ENCODE peak calls at places on chromosomes 6 and 20, in six cellular contexts. E is H9, T is neuronal stem cell, I is mesenchymal stem cell, B is IMR-90, Q is H1. L is an unnamed sample.

GRCh38 chr6:35094183-35094582 is 47.0 kb downstream of the TCP11 start:
- DNase-seq in E (no peak), T (no peak), I (peak; percentile 10), B (no peak), Q (no peak), L (no peak)

GRCh38 chr6:106085984-106086832 is at the start of gene PRDM1:
- DNase-seq in E (peak; percentile 86), T (no peak), I (peak; percentile 87), B (peak; percentile 72), Q (peak; percentile 44), L (peak; percentile 98)

GRCh38 chr6:101486124-101486523 is 92.6 kb downstream of the GRIK2 start:
- DNase-seq in E (no peak), T (no peak), I (no peak), B (no peak), Q (no peak), L (no peak)

GRCh38 chr6:126180585-126180984 is 159.3 kb upstream of the CENPW start:
- DNase-seq in E (no peak), T (no peak), I (peak; percentile 74), B (peak; percentile 96), Q (no peak), L (peak; percentile 49)

GRCh38 chr6:15658345-15658744 is 4.5 kb downstream of the DTNBP1 start:
- DNase-seq in E (no peak), T (no peak), I (no peak), B (no peak), Q (no peak), L (no peak)

GRCh38 chr6:137571854-137572253 is 77.7 kb upstream of the OLIG3 start:
- DNase-seq in E (peak; percentile 57), T (peak; percentile 36), I (peak; percentile 19), B (peak; percentile 13), Q (no peak), L (peak; percentile 56)

GRCh38 chr6:118844915-118845314 is 49.0 kb upstream of the ASF1A start:
- DNase-seq in E (no peak), T (no peak), I (no peak), B (peak; percentile 35), Q (no peak), L (no peak)

GRCh38 chr20:49641683-49642649 is 71.7 kb downstream of the B4GALT5 start:
- DNase-seq in E (no peak), T (no peak), I (peak; percentile 40), B (peak; percentile 39), Q (no peak), L (no peak)

GRCh38 chr6:152313542-152314482 is 323.4 kb downstream of the SYNE1 start:
- DNase-seq in E (no peak), T (no peak), I (peak; percentile 55), B (peak; percentile 85), Q (no peak), L (peak; percentile 98)
- H2AK5ac ChIP-seq in E (no peak overlapping the region), T (no peak overlapping the region), I (peak overlapping the region; percentile 61), B (peak overlapping the region; percentile 57), Q (no peak overlapping the region), L (no peak overlapping the region)

DNA sequence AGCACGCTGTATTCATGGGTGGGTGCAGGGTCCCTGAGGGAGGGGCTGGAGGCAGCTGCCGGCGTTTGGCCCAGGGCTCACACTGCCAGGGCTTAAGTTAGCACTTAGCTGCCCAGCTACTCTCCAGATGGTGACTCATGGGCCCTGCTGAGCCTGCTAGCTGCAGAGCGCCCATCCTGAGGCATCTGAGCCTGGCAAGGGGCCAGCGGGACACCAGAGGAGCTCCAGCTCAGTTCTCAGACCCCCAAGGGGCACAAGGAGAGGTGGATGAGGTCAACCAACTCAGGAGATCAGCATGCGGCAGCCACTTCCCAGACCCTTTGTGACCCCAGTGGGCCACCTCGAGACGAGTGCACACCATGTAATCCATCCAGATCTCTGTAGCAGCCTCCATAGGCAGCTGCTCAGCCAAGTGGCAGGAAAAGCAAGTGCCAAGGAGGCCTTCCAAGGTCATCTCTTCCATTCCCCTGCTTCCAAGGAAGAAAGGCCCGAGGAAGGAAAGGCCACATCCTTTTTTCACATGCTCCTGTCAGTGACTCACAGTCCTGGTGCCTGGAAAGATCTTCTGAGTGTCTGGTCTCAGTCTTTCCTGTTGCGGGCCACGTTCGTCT is 35.3 kb downstream of the FOXP4 start:
- DNase-seq in E (no peak), T (no peak), I (peak; percentile 95), B (peak; percentile 89), Q (no peak), L (no peak)
- H3K4me1 ChIP-seq in E (peaks cover 22% of the 10 kb centered on the region), T (peaks cover 61% of the 10 kb centered on the region), I (peaks cover 60% of the 10 kb centered on the region), B (peaks cover 32% of the 10 kb centered on the region), Q (peaks cover 16% of the 10 kb centered on the region), L (peaks cover 19% of the 10 kb centered on the region)

GRCh38 chr6:30716879-30717128 is 277 bp downstream of the MDC1 start:
- DNase-seq in E (no peak), T (no peak), I (no peak), B (no peak), Q (no peak), L (no peak)
- H3K4ac ChIP-seq in E (no peak overlapping the region), T (no peak overlapping the region), I (peak overlapping the region; percentile 41), B (peak overlapping the region; percentile 87), Q (peak overlapping the region; percentile 5), L (peak overlapping the region; percentile 72)

GRCh38 chr6:150865043-150865405 is 478 bp upstream of the MTHFD1L start:
- DNase-seq in E (no peak), T (no peak), I (peak; percentile 31), B (peak; percentile 39), Q (no peak), L (no peak)
- H2AK5ac ChIP-seq in E (no peak overlapping the region), T (no peak overlapping the region), I (no peak overlapping the region), B (peak overlapping the region; percentile 89), Q (no peak overlapping the region), L (no peak overlapping the region)

GRCh38 chr6:156870926-156871539 is 93.9 kb downstream of the ARID1B start:
- DNase-seq in E (no peak), T (no peak), I (no peak), B (no peak), Q (no peak), L (no peak)

GRCh38 chr6:156869986-156870398 is 92.8 kb downstream of the ARID1B start:
- DNase-seq in E (peak; percentile 50), T (no peak), I (no peak), B (no peak), Q (no peak), L (peak; percentile 83)

GRCh38 chr6:156866181-156866862 is 89.1 kb downstream of the ARID1B start:
- DNase-seq in E (no peak), T (no peak), I (peak; percentile 84), B (peak; percentile 73), Q (no peak), L (peak; percentile 41)

GRCh38 chr6:156867121-156867520 is 89.9 kb downstream of the ARID1B start:
- DNase-seq in E (no peak), T (no peak), I (no peak), B (no peak), Q (no peak), L (no peak)

GRCh38 chr6:156868385-156868784 is 91.2 kb downstream of the ARID1B start:
- DNase-seq in E (no peak), T (no peak), I (no peak), B (no peak), Q (no peak), L (no peak)
- H3K4me1 ChIP-seq in E (peaks cover 7% of the 10 kb centered on the region), T (peaks cover 7% of the 10 kb centered on the region), I (peaks cover 12% of the 10 kb centered on the region), B (peaks cover 14% of the 10 kb centered on the region), Q (peaks cover 10% of the 10 kb centered on the region), L (peaks cover 7% of the 10 kb centered on the region)

GRCh38 chr20:32743237-32744112 is at the start of gene COMMD7:
- DNase-seq in E (peak; percentile 90), T (no peak), I (peak; percentile 67), B (peak; percentile 44), Q (no peak), L (peak; percentile 84)
- H3K4ac ChIP-seq in E (no peak within 1 kb of the TSS), T (peak within 1 kb of the TSS; percentile 66), I (peak within 1 kb of the TSS; percentile 95), B (peak within 1 kb of the TSS; percentile 76), Q (peak within 1 kb of the TSS; percentile 95), L (peak within 1 kb of the TSS; percentile 93)

GRCh38 chr20:3995067-3995748 is 20.1 kb downstream of the RNF24 start:
- DNase-seq in E (no peak), T (no peak), I (peak; percentile 43), B (peak; percentile 44), Q (no peak), L (peak; percentile 23)
- H2AK5ac ChIP-seq in E (no peak overlapping the region), T (no peak overlapping the region), I (peak overlapping the region; percentile 91), B (peak overlapping the region; percentile 22), Q (no peak overlapping the region), L (no peak overlapping the region)

GRCh38 chr6:33208089-33208967 is at the start of gene RING1:
- DNase-seq in E (peak; percentile 85), T (peak; percentile 78), I (peak; percentile 84), B (peak; percentile 67), Q (no peak), L (peak; percentile 86)

GRCh38 chr6:33206027-33206863 is 1.8 kb downstream of the HSD17B8 start:
- DNase-seq in E (no peak), T (no peak), I (peak; percentile 46), B (no peak), Q (no peak), L (no peak)

GRCh38 chr6:33206864-33207568 is 1.3 kb upstream of the RING1 start:
- DNase-seq in E (no peak), T (peak; percentile 94), I (peak; percentile 94), B (peak; percentile 72), Q (no peak), L (peak; percentile 63)

GRCh38 chr6:33209856-33210255 is 1.6 kb downstream of the RING1 start:
- DNase-seq in E (no peak), T (no peak), I (no peak), B (no peak), Q (no peak), L (no peak)

DNA sequence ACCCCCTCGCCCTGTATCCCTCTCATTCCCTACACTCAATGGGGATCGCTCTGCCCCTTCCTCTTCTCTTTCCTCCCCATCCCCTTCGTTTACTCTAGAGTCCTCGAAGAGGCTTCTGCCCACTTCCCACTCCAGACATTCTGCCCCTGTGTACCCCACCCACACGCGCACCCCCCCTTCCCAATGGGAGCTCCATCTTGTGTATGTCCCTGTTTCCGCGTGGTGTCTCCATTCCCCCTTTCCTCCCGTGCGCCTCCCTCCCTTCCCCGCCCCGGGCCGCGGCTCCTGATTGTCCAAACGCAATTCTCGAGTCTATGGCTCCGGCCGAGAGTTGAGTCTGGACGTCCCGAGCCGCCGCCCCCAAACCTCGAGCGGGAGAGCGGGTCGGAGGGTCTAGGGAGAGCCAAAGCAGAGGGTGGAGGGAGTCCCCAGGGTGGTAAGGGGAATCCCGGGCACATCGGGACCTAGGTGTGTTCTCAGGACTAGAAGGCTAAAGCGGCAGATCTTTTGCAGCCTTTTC is 671 bp upstream of the RING1 start:
- DNase-seq in E (no peak), T (no peak), I (peak; percentile 81), B (peak; percentile 43), Q (no peak), L (no peak)
- H3K4me1 ChIP-seq in E (peaks cover 6% of the 10 kb centered on the region), T (peaks cover 26% of the 10 kb centered on the region), I (peaks cover 38% of the 10 kb centered on the region), B (peaks cover 25% of the 10 kb centered on the region), Q (no peaks in the 10 kb centered on the region), L (peaks cover 4% of the 10 kb centered on the region)